ENCODE peak calls at places on chromosomes 11 and 22, in four cellular contexts. G, X, H and U are unnamed samples.

GRCh38 chr11:122145715-122146274 is 29.8 kb upstream of the BLID start:
- DNase-seq in G (no peak), X (no peak), H (no peak), U (no peak)

GRCh38 chr11:112453601-112454577 is 193.2 kb upstream of the PLET1 start:
- DNase-seq in H (peak; percentile 5), G (peak; percentile 48), X (no peak), U (peak; percentile 41)

GRCh38 chr22:27489265-27489675 is 312.3 kb downstream of the MN1 start:
- DNase-seq in G (no peak), X (peak; percentile 32), H (peak; percentile 24), U (peak; percentile 54)

GRCh38 chr11:126457817-126458216 is 102.3 kb downstream of the ST3GAL4 start:
- DNase-seq in H (no peak), G (no peak), X (no peak), U (no peak)

GRCh38 chr11:101721270-101721669 is 137.5 kb upstream of the TRPC6 start:
- DNase-seq in X (no peak), G (no peak), H (no peak), U (no peak)

GRCh38 chr11:66328036-66328306 is 8.3 kb downstream of the RIN1 start:
- DNase-seq in G (no peak), H (no peak), X (no peak), U (peak; percentile 46)

GRCh38 chr11:81070948-81071347 is 1630.1 kb upstream of the TENM4 start:
- DNase-seq in G (peak; percentile 68), X (no peak), H (no peak), U (no peak)

GRCh38 chr22:19941365-19942070 is at the start of the genes COMT and TXNRD2:
- DNase-seq in H (peak; percentile 71), G (peak; percentile 86), X (no peak), U (peak; percentile 77)

GRCh38 chr11:123725995-123726655 is 15.3 kb downstream of the ZNF202 start:
- DNase-seq in X (no peak), H (no peak), G (no peak), U (no peak)

GRCh38 chr11:27020736-27021135 is 19.9 kb upstream of the BBOX1 start:
- DNase-seq in X (no peak), H (no peak), G (no peak), U (no peak)

GRCh38 chr11:96272542-96273306 is 70.3 kb downstream of the MAML2 start:
- DNase-seq in H (no peak), G (peak; percentile 42), X (no peak), U (peak; percentile 24)

GRCh38 chr22:36765943-36766450 is 9.9 kb downstream of the IFT27 start:
- DNase-seq in H (no peak), G (no peak), X (no peak), U (peak; percentile 34)

GRCh38 chr11:48063424-48063978 is 83.1 kb downstream of the PTPRJ start:
- DNase-seq in G (no peak), X (peak; percentile 89), H (no peak), U (peak; percentile 99)

GRCh38 chr11:84714316-84714780 is 912.8 kb downstream of the DLG2 start:
- DNase-seq in G (peak; percentile 26), X (peak; percentile 15), H (peak; percentile 19), U (peak; percentile 12)